ENCODE peak calls at places on chromosomes 1 and 21, in ten cellular contexts. One of them, this sample, is unnamed.

GRCh38 chr21:42429856-42430255 is 26.2 kb downstream of the UBASH3A start:
- ATAC-seq in activated T-cell treated with anti-CD3 and anti-CD28 coated beads, Interleukin-2, amount 50 U/mL, for 72 hours: no peak
- ATAC-seq in A549: no peak
- ATAC-seq in left ventricle myocardium superior: no peak
- ATAC-seq in effector memory CD8-positive, alpha-beta T cell: no peak
- ATAC-seq in upper lobe of right lung: no peak
- ATAC-seq in upper lobe of left lung: no peak
- ATAC-seq in right cardiac atrium: no peak
- ATAC-seq in natural killer cell treated with Interleukin-12 subunit alpha and Interleukin-12 subunit beta and Interleukin-15 and Interleukin-18, amount 100 ng/mL, for 72 hours: no peak
- ATAC-seq in Right ventricle myocardium inferior: no peak
- ATAC-seq in this sample: no peak

GRCh38 chr21:46127239-46128105 is 27.9 kb downstream of the FTCD start:
- ATAC-seq in activated T-cell treated with anti-CD3 and anti-CD28 coated beads, Interleukin-2, amount 50 U/mL, for 72 hours: no peak
- ATAC-seq in A549: no peak
- ATAC-seq in left ventricle myocardium superior: no peak
- ATAC-seq in effector memory CD8-positive, alpha-beta T cell: no peak
- ATAC-seq in upper lobe of right lung: no peak
- ATAC-seq in upper lobe of left lung: no peak
- ATAC-seq in right cardiac atrium: no peak
- ATAC-seq in natural killer cell treated with Interleukin-12 subunit alpha and Interleukin-12 subunit beta and Interleukin-15 and Interleukin-18, amount 100 ng/mL, for 72 hours: no peak
- ATAC-seq in Right ventricle myocardium inferior: no peak
- ATAC-seq in this sample: no peak

GRCh38 chr1:12358499-12358898 is 128.7 kb downstream of the VPS13D start:
- ATAC-seq in activated T-cell treated with anti-CD3 and anti-CD28 coated beads, Interleukin-2, amount 50 U/mL, for 72 hours: no peak
- ATAC-seq in A549: no peak
- ATAC-seq in left ventricle myocardium superior: no peak
- ATAC-seq in effector memory CD8-positive, alpha-beta T cell: no peak
- ATAC-seq in upper lobe of right lung: no peak
- ATAC-seq in upper lobe of left lung: no peak
- ATAC-seq in right cardiac atrium: no peak
- ATAC-seq in natural killer cell treated with Interleukin-12 subunit alpha and Interleukin-12 subunit beta and Interleukin-15 and Interleukin-18, amount 100 ng/mL, for 72 hours: no peak
- ATAC-seq in Right ventricle myocardium inferior: no peak
- ATAC-seq in this sample: no peak

GRCh38 chr21:20020032-20020431 is 978.2 kb upstream of the NCAM2 start:
- ATAC-seq in activated T-cell treated with anti-CD3 and anti-CD28 coated beads, Interleukin-2, amount 50 U/mL, for 72 hours: no peak
- ATAC-seq in A549: no peak
- ATAC-seq in left ventricle myocardium superior: no peak
- ATAC-seq in effector memory CD8-positive, alpha-beta T cell: no peak
- ATAC-seq in upper lobe of right lung: no peak
- ATAC-seq in upper lobe of left lung: no peak
- ATAC-seq in right cardiac atrium: no peak
- ATAC-seq in natural killer cell treated with Interleukin-12 subunit alpha and Interleukin-12 subunit beta and Interleukin-15 and Interleukin-18, amount 100 ng/mL, for 72 hours: no peak
- ATAC-seq in Right ventricle myocardium inferior: no peak
- ATAC-seq in this sample: no peak

GRCh38 chr1:229981736-229982135 is 85.3 kb upstream of the GALNT2 start:
- ATAC-seq in activated T-cell treated with anti-CD3 and anti-CD28 coated beads, Interleukin-2, amount 50 U/mL, for 72 hours: no peak
- ATAC-seq in A549: no peak
- ATAC-seq in left ventricle myocardium superior: no peak
- ATAC-seq in effector memory CD8-positive, alpha-beta T cell: no peak
- ATAC-seq in upper lobe of right lung: no peak
- ATAC-seq in upper lobe of left lung: no peak
- ATAC-seq in right cardiac atrium: no peak
- ATAC-seq in natural killer cell treated with Interleukin-12 subunit alpha and Interleukin-12 subunit beta and Interleukin-15 and Interleukin-18, amount 100 ng/mL, for 72 hours: no peak
- ATAC-seq in Right ventricle myocardium inferior: no peak
- ATAC-seq in this sample: no peak

GRCh38 chr21:44285102-44285501 is 574 bp upstream of the AIRE start:
- ATAC-seq in activated T-cell treated with anti-CD3 and anti-CD28 coated beads, Interleukin-2, amount 50 U/mL, for 72 hours: no peak
- ATAC-seq in A549: no peak
- ATAC-seq in left ventricle myocardium superior: no peak
- ATAC-seq in effector memory CD8-positive, alpha-beta T cell: no peak
- ATAC-seq in upper lobe of right lung: no peak
- ATAC-seq in upper lobe of left lung: no peak
- ATAC-seq in right cardiac atrium: peak
- ATAC-seq in natural killer cell treated with Interleukin-12 subunit alpha and Interleukin-12 subunit beta and Interleukin-15 and Interleukin-18, amount 100 ng/mL, for 72 hours: no peak
- ATAC-seq in Right ventricle myocardium inferior: no peak
- ATAC-seq in this sample: no peak

GRCh38 chr1:36166938-36167910 is 11.3 kb downstream of the MAP7D1 start:
- ATAC-seq in activated T-cell treated with anti-CD3 and anti-CD28 coated beads, Interleukin-2, amount 50 U/mL, for 72 hours: no peak
- ATAC-seq in A549: no peak
- ATAC-seq in left ventricle myocardium superior: peak
- ATAC-seq in effector memory CD8-positive, alpha-beta T cell: no peak
- ATAC-seq in upper lobe of right lung: no peak
- ATAC-seq in upper lobe of left lung: peak
- ATAC-seq in right cardiac atrium: no peak
- ATAC-seq in natural killer cell treated with Interleukin-12 subunit alpha and Interleukin-12 subunit beta and Interleukin-15 and Interleukin-18, amount 100 ng/mL, for 72 hours: no peak
- ATAC-seq in Right ventricle myocardium inferior: no peak
- ATAC-seq in this sample: peak

GRCh38 chr1:99737016-99737415 is 29.4 kb downstream of the FRRS1 start:
- ATAC-seq in activated T-cell treated with anti-CD3 and anti-CD28 coated beads, Interleukin-2, amount 50 U/mL, for 72 hours: no peak
- ATAC-seq in A549: peak
- ATAC-seq in left ventricle myocardium superior: peak
- ATAC-seq in effector memory CD8-positive, alpha-beta T cell: no peak
- ATAC-seq in upper lobe of right lung: peak
- ATAC-seq in upper lobe of left lung: peak
- ATAC-seq in right cardiac atrium: peak
- ATAC-seq in natural killer cell treated with Interleukin-12 subunit alpha and Interleukin-12 subunit beta and Interleukin-15 and Interleukin-18, amount 100 ng/mL, for 72 hours: no peak
- ATAC-seq in Right ventricle myocardium inferior: peak
- ATAC-seq in this sample: peak

GRCh38 chr1:150144606-150145005 is 5.1 kb upstream of the PLEKHO1 start:
- ATAC-seq in activated T-cell treated with anti-CD3 and anti-CD28 coated beads, Interleukin-2, amount 50 U/mL, for 72 hours: no peak
- ATAC-seq in A549: no peak
- ATAC-seq in left ventricle myocardium superior: no peak
- ATAC-seq in effector memory CD8-positive, alpha-beta T cell: no peak
- ATAC-seq in upper lobe of right lung: no peak
- ATAC-seq in upper lobe of left lung: no peak
- ATAC-seq in right cardiac atrium: no peak
- ATAC-seq in natural killer cell treated with Interleukin-12 subunit alpha and Interleukin-12 subunit beta and Interleukin-15 and Interleukin-18, amount 100 ng/mL, for 72 hours: no peak
- ATAC-seq in Right ventricle myocardium inferior: no peak
- ATAC-seq in this sample: no peak

GRCh38 chr1:54017979-54018378 is at the start of gene LDLRAD1:
- ATAC-seq in activated T-cell treated with anti-CD3 and anti-CD28 coated beads, Interleukin-2, amount 50 U/mL, for 72 hours: no peak
- ATAC-seq in A549: peak
- ATAC-seq in left ventricle myocardium superior: no peak
- ATAC-seq in effector memory CD8-positive, alpha-beta T cell: no peak
- ATAC-seq in upper lobe of right lung: peak
- ATAC-seq in upper lobe of left lung: no peak
- ATAC-seq in right cardiac atrium: no peak
- ATAC-seq in natural killer cell treated with Interleukin-12 subunit alpha and Interleukin-12 subunit beta and Interleukin-15 and Interleukin-18, amount 100 ng/mL, for 72 hours: no peak
- ATAC-seq in Right ventricle myocardium inferior: no peak
- ATAC-seq in this sample: no peak

GRCh38 chr1:53298163-53298685 is 29.6 kb downstream of the LRP8 start:
- ATAC-seq in activated T-cell treated with anti-CD3 and anti-CD28 coated beads, Interleukin-2, amount 50 U/mL, for 72 hours: no peak
- ATAC-seq in A549: no peak
- ATAC-seq in left ventricle myocardium superior: no peak
- ATAC-seq in effector memory CD8-positive, alpha-beta T cell: no peak
- ATAC-seq in upper lobe of right lung: no peak
- ATAC-seq in upper lobe of left lung: no peak
- ATAC-seq in right cardiac atrium: no peak
- ATAC-seq in natural killer cell treated with Interleukin-12 subunit alpha and Interleukin-12 subunit beta and Interleukin-15 and Interleukin-18, amount 100 ng/mL, for 72 hours: no peak
- ATAC-seq in Right ventricle myocardium inferior: no peak
- ATAC-seq in this sample: no peak